ENCODE peak calls at places on chromosomes 2 and 18, in nine cellular contexts. L, B, T, N, V, F, Y, H and M are unnamed samples.
A peak's percentile ranks its signal among the peaks of the same experiment; 100 is the strongest.

GRCh38 chr2:212905640-212906201 is 245.7 kb downstream of the IKZF2 start:
- DNase-seq in N (no peak), B (no peak), H (peak; percentile 66), L (no peak), T (no peak), V (peak; percentile 95), F (no peak), Y (no peak), M (no peak)

GRCh38 chr18:12009581-12010140 is 28.4 kb downstream of the IMPA2 start:
- DNase-seq in V (no peak), T (no peak), F (no peak), H (no peak), Y (no peak), L (no peak), N (no peak), B (peak; percentile 75), M (no peak)

GRCh38 chr2:191739194-191739593 is 61.3 kb downstream of the NABP1 start:
- DNase-seq in Y (no peak), T (no peak), L (no peak), V (no peak), F (no peak), B (no peak), N (no peak), H (no peak), M (no peak)

GRCh38 chr2:172373761-172374160 is 53.6 kb upstream of the ITGA6 start:
- DNase-seq in T (no peak), F (no peak), B (no peak), Y (no peak), V (peak; percentile 73), L (no peak), H (peak; percentile 27), N (no peak), M (no peak)

GRCh38 chr2:188786368-188786781 is 187.8 kb upstream of the COL3A1 start:
- DNase-seq in F (peak; percentile 22), V (peak; percentile 8), B (peak; percentile 7), H (peak; percentile 91), T (no peak), L (no peak), Y (no peak), N (no peak), M (no peak)

GRCh38 chr2:68255736-68256450 is 3.6 kb upstream of the PPP3R1 start:
- DNase-seq in H (peak; percentile 77), T (no peak), F (no peak), B (no peak), L (no peak), V (peak; percentile 46), Y (no peak), N (no peak), M (no peak)

GRCh38 chr2:144201868-144202468 is 318.0 kb downstream of the ZEB2 start:
- DNase-seq in L (no peak), H (peak; percentile 50), T (peak; percentile 49), F (no peak), N (no peak), V (peak; percentile 14), Y (no peak), B (no peak), M (no peak)

GRCh38 chr2:37614061-37614802 is 57.2 kb downstream of the CDC42EP3 start:
- DNase-seq in H (peak; percentile 96), V (peak; percentile 80), T (no peak), F (no peak), B (peak; percentile 37), N (no peak), L (no peak), Y (no peak), M (no peak)

GRCh38 chr2:127811922-127812321 is 951 bp upstream of the WDR33 start:
- DNase-seq in V (no peak), N (no peak), F (no peak), H (no peak), Y (no peak), B (no peak), L (no peak), T (no peak), M (no peak)

GRCh38 chr2:151111599-151112278 is 149.9 kb downstream of the RBM43 start:
- DNase-seq in N (no peak), H (peak; percentile 83), L (no peak), B (no peak), F (no peak), V (peak; percentile 73), T (no peak), Y (no peak), M (no peak)

GRCh38 chr2:170122883-170123547 is 54.9 kb upstream of the MYO3B start:
- DNase-seq in H (peak; percentile 19), L (no peak), T (no peak), F (no peak), Y (no peak), V (peak; percentile 91), N (no peak), B (no peak), M (no peak)

GRCh38 chr2:237483018-237483731 is 3.9 kb upstream of the MLPH start:
- DNase-seq in V (peak; percentile 42), F (no peak), B (no peak), H (peak; percentile 82), T (no peak), N (no peak), Y (no peak), L (no peak), M (no peak)

GRCh38 chr2:10126627-10127026 is 4.1 kb downstream of the RRM2 start:
- DNase-seq in Y (no peak), H (peak; percentile 22), F (peak; percentile 57), N (no peak), L (no peak), B (no peak), V (no peak), T (no peak), M (no peak)

GRCh38 chr2:40169430-40169829 is 282.5 kb downstream of the SLC8A1 start:
- DNase-seq in B (no peak), V (peak; percentile 42), H (peak; percentile 77), Y (no peak), N (no peak), F (no peak), T (no peak), L (no peak), M (no peak)

GRCh38 chr18:512957-513356 is 12.5 kb upstream of the COLEC12 start:
- DNase-seq in H (no peak), B (no peak), Y (no peak), L (no peak), F (no peak), N (no peak), T (no peak), V (no peak), M (no peak)